ENCODE peak calls at places on chromosomes 11 and 22, in five cellular contexts. Q is GM23338, U is astrocyte of the spinal cord, P is endothelial cell, A is endothelial cell of umbilical vein. S is an unnamed sample.

GRCh38 chr11:37613031-37613430 is 1015.0 kb upstream of the RAG2 start:
- DNase-seq in U (no peak), P (no peak), A (no peak), Q (no peak), S (no peak)

GRCh38 chr22:36360011-36360410 is 27.8 kb downstream of the MYH9 start:
- DNase-seq in Q (peak), A (no peak), U (no peak), P (no peak), S (no peak)

GRCh38 chr11:26947904-26948639 is 45.8 kb upstream of the FIBIN start:
- DNase-seq in Q (no peak), U (no peak), P (no peak), A (no peak), S (no peak)

GRCh38 chr11:70210516-70210915 is 7.4 kb downstream of the FADD start:
- DNase-seq in P (no peak), Q (no peak), A (no peak), U (no peak), S (no peak)

GRCh38 chr11:3710485-3711259 is 39.5 kb upstream of the CHRNA10 start:
- DNase-seq in Q (no peak), U (peak), A (no peak), P (no peak), S (no peak)

GRCh38 chr22:20646906-20647305 is 127.0 kb upstream of the SERPIND1 start:
- DNase-seq in U (no peak), A (no peak), Q (no peak), P (no peak), S (no peak)

GRCh38 chr11:69425895-69426544 is 55.4 kb upstream of the LINC01488 start:
- DNase-seq in A (no peak), P (no peak), Q (no peak), U (no peak), S (no peak)

GRCh38 chr11:87473174-87473573 is 435.4 kb downstream of the TMEM135 start:
- DNase-seq in A (no peak), Q (no peak), U (peak), P (no peak), S (no peak)

GRCh38 chr11:75565221-75565814 is 3.3 kb downstream of the SERPINH1 start:
- DNase-seq in P (no peak), A (peak), U (peak), Q (no peak), S (no peak)

GRCh38 chr11:47980907-47981621 is 705 bp downstream of the PTPRJ start:
- DNase-seq in A (peak), P (peak), Q (peak), U (no peak), S (no peak)

GRCh38 chr11:42544726-42545125 is 767.1 kb upstream of the API5 start:
- DNase-seq in A (no peak), Q (no peak), P (no peak), U (no peak), S (no peak)

GRCh38 chr22:27507935-27508504 is 293.5 kb downstream of the MN1 start:
- DNase-seq in U (no peak), P (no peak), A (no peak), Q (no peak), S (no peak)

GRCh38 chr11:103700605-103701004 is 335.8 kb upstream of the DDI1 start:
- DNase-seq in P (no peak), A (no peak), U (peak), Q (no peak), S (no peak)

GRCh38 chr11:18790820-18791174 is 801 bp downstream of the PTPN5 start:
- DNase-seq in P (no peak), U (no peak), A (no peak), Q (no peak), S (no peak)

GRCh38 chr11:118621071-118621815 is 13.8 kb downstream of the PHLDB1 start:
- DNase-seq in P (peak), A (peak), Q (peak), U (peak), S (peak)

GRCh38 chr22:22520667-22521602 is 865 bp upstream of the ZNF280A start:
- DNase-seq in P (no peak), Q (peak), A (no peak), U (no peak), S (no peak)

GRCh38 chr11:723120-723883 is 17.3 kb downstream of the EPS8L2 start:
- DNase-seq in U (peak), A (peak), P (no peak), Q (peak), S (no peak)

GRCh38 chr22:43921361-43921760 is 2.2 kb upstream of the PNPLA3 start:
- DNase-seq in A (no peak), U (peak), Q (no peak), P (no peak), S (no peak)

GRCh38 chr22:28108851-28109250 is 189.8 kb upstream of the PITPNB start:
- DNase-seq in P (no peak), U (no peak), A (no peak), Q (no peak), S (no peak)

GRCh38 chr11:45859661-45860140 is 12.4 kb downstream of the CRY2 start:
- DNase-seq in A (peak), U (peak), P (no peak), Q (peak), S (peak)

GRCh38 chr11:85137597-85137996 is 489.5 kb downstream of the DLG2 start:
- DNase-seq in U (no peak), A (no peak), P (no peak), Q (no peak), S (no peak)

GRCh38 chr11:76232026-76232665 is 25.8 kb upstream of the WNT11 start:
- DNase-seq in A (no peak), Q (no peak), P (no peak), U (no peak), S (no peak)

GRCh38 chr11:86699036-86699791 is 26.8 kb upstream of the ME3 start:
- DNase-seq in P (no peak), U (no peak), Q (no peak), A (no peak), S (no peak)

GRCh38 chr11:13577881-13578280 is 82.1 kb upstream of the PTH start:
- DNase-seq in Q (no peak), A (no peak), P (no peak), U (no peak), S (no peak)

GRCh38 chr22:35846804-35847203 is 129.1 kb downstream of the APOL5 start:
- DNase-seq in U (no peak), P (no peak), A (no peak), Q (no peak), S (no peak)

GRCh38 chr22:40477683-40478348 is 107.4 kb downstream of the SGSM3 start:
- DNase-seq in U (no peak), P (no peak), A (no peak), Q (no peak), S (no peak)

GRCh38 chr22:27108425-27109114 is 451.2 kb downstream of the MIAT start:
- DNase-seq in P (no peak), Q (no peak), U (no peak), A (peak), S (no peak)

DNA sequence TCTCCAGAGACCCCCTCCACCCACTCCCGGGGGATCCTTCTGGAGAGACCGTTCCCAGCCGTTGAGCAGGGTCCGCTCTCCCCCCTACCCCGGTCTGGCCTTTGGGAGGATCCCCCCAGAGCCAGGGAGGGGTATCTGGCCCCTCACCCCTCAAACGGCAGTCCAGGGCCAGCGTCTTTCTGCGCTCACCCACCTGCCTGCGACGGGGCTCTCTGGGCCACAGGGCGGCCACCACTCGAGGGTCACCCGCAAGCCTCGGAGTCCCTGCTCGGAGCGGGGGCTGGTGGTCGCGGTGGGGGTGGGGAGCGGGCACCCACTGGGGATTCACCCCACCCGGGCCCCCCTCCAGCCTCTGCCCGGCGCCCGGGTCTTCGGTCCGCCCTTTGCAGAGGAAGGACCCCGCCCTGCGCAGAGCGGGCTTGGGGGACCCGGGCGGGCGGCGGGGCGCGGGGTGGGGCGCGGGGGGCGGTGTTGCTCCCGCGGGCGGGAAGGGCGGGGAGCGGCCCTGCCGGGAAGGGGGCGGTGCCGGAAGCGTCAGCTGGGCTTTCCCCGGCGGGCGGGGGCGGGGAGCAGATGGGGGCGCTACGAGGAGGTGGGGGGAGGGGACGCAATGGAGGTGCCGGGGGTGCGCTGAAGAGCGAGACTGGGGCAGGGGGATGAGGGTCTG is 16.6 kb downstream of the CRELD2 start:
- DNase-seq in U (peak), A (peak), Q (peak), P (peak), S (peak)
- TF ChIP-seq CTCF in U (no peak), A (no peak), Q (no peak), P (no peak), S (no peak)

GRCh38 chr11:74327076-74327475 is 15.6 kb upstream of the P4HA3 start:
- DNase-seq in P (no peak), A (peak), U (no peak), Q (no peak), S (no peak)
- TF ChIP-seq CTCF in P (no peak), A (no peak), U (no peak), Q (no peak), S (no peak)

GRCh38 chr11:114610984-114611944 is 15.7 kb upstream of the NXPE4 start:
- DNase-seq in A (no peak), P (no peak), Q (peak), U (no peak), S (no peak)
- TF ChIP-seq CTCF in A (no peak), P (no peak), Q (peak), U (no peak), S (no peak)

GRCh38 chr11:8338138-8338537 is 74.5 kb upstream of the LMO1 start:
- DNase-seq in A (peak), U (peak), P (peak), Q (peak), S (no peak)
- TF ChIP-seq CTCF in A (peak), U (peak), P (peak), Q (peak), S (no peak)

DNA sequence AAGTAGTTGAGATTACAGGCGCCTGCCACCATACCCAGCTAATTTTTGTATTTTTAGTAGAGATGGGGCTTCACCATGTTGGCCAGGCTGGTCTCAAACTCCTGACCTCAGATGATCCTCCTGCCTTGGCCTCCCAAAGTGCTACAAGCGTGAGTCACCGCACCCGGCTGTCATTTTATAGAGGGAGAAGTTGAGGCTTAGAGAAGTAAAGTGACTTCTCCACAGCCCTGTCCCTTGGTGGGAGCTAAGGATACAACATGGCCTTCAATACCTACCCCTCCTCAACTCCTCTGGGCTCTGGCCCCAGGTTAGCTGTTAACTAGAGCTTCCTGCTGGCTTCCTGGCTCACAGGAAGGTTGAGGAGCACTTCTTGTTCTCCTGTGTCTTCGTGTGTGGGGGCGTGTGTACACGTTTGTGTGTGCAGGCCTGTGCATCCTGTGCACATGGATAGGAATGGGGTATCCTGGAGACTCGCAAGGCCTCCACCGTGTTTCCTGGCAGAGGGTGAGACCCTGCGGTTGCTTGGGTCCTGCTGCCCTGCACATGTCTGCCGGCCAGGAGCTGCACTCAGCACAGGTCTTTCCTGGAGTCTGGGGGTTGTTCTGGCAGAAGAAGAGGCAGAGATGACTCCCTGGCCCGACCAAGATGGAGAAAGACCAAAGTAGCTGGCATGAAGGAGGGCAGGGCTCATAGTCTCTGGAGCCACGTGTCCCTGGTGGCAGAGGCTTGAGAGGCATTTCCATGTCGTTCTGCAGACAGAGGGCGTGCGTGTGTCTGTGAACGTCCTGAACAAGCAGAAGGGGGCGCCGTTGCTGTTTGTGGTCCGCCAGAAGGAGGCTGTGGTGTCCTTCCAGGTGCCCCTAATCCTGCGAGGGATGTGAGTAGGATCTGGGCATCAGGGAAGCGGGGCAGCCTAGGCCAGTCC is 2.4 kb downstream of the SIDT2 start:
- DNase-seq in P (peak), Q (peak), U (peak), A (peak), S (peak)
- TF ChIP-seq CTCF in P (peak), Q (peak), U (peak), A (peak), S (no peak)

GRCh38 chr22:47610766-47611165 is 848.3 kb downstream of the TBC1D22A start:
- DNase-seq in A (no peak), U (no peak), P (no peak), Q (no peak), S (no peak)

GRCh38 chr22:47615051-47615450 is 852.6 kb downstream of the TBC1D22A start:
- DNase-seq in P (no peak), Q (no peak), U (no peak), A (no peak), S (no peak)

GRCh38 chr22:47616396-47617020 is 854.1 kb downstream of the TBC1D22A start:
- DNase-seq in Q (no peak), A (no peak), P (no peak), U (no peak), S (no peak)

GRCh38 chr22:47612136-47612910 is 849.9 kb downstream of the TBC1D22A start:
- DNase-seq in A (no peak), P (no peak), Q (no peak), U (no peak), S (no peak)

GRCh38 chr22:47613606-47614350 is 851.3 kb downstream of the TBC1D22A start:
- DNase-seq in U (no peak), P (no peak), A (no peak), Q (no peak), S (no peak)
- TF ChIP-seq CTCF in U (no peak), P (no peak), A (no peak), Q (no peak), S (no peak)

GRCh38 chr11:71385091-71385490 is 63.1 kb downstream of the DHCR7 start:
- DNase-seq in P (no peak), A (no peak), Q (no peak), U (no peak), S (no peak)
- TF ChIP-seq CTCF in P (no peak), A (no peak), Q (no peak), U (no peak), S (no peak)

DNA sequence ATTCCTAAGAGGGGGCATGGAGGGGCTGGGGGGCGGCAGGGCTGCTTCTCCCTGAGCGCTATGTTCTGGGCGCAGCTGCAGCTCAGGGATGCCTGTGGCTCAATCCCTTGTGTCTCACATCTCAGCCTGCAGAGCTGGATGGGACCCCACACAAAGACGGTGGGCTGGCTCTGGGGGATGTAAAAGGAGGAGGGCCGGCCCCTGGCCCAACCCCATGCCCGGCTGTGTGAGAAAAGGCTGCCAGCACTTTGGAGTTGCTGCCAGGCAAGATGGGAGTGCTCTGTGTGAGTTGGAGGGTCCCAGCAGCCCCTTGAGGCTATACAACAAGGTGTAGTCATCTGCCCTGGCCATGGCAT is 1.2 kb upstream of the TBX10 start:
- DNase-seq in U (no peak), P (no peak), Q (no peak), A (no peak), S (no peak)
- TF ChIP-seq CTCF in U (no peak), P (no peak), Q (no peak), A (no peak), S (no peak)

DNA sequence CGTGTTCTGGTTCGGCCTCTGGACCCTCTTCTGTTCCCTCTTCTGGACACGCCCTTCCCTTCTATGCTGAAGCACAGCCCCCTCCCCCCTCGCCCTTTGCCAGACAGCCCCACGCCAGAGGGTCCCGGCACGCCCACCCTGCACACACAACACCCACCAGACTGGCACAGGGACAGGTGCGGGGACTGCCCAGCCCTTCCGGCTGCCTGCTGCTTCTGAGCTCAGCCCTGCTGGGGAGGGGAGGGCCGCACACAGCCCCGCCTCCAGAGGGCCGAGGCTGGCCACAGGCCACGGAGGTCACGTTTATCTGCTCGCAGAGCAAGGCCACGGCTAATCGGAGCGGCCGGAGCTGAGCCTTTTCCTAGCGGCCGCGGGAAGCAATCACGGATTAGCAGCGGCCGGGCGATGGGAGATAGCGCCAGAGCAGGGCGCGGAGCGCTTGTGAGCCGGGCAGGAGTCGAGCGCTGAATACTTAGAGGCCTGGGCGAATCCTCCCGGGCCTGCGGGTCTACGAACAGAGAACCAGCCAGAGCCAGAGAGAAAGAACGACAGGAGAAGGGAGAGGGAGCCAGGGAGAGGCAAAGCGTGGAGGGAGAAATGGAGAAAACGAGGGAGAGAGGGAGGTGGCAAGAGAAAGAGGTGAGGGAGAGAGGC is 21.5 kb downstream of the OTUB1 start:
- DNase-seq in A (peak), Q (peak), P (peak), U (no peak), S (peak)
- TF ChIP-seq CTCF in A (no peak), Q (no peak), P (no peak), U (peak), S (peak)